ENCODE peak calls at places on chromosomes 13 and 19, in eight cellular contexts. Y is brain microvascular endothelial cell, J is Peyer's patch, C is nephron progenitor cell, O is bronchial epithelial cell, P is A549, E is Calu3, T is AG04450. F is an unnamed sample.

GRCh38 chr13:72062566-72062965 is 195.6 kb upstream of the DACH1 start:
- DNase-seq in Y (no peak), J (no peak), C (no peak), O (peak), P (no peak), E (peak), T (no peak), F (no peak)

GRCh38 chr13:94656766-94657165 is 55.1 kb downstream of the GPR180 start:
- DNase-seq in Y (peak), J (no peak), C (no peak), O (peak), P (peak), E (no peak), T (peak), F (peak)

GRCh38 chr13:48976677-48977625 is 1.2 kb downstream of the FNDC3A start:
- DNase-seq in Y (no peak), J (no peak), C (no peak), O (peak), P (no peak), E (no peak), T (no peak), F (no peak)

GRCh38 chr13:37476874-37477273 is 121.7 kb downstream of the POSTN start:
- DNase-seq in Y (peak), J (no peak), C (no peak), O (peak), P (no peak), E (no peak), T (no peak), F (no peak)

GRCh38 chr19:19405919-19406877 is 723 bp downstream of the GATAD2A start:
- DNase-seq in Y (no peak), J (peak), C (peak), O (no peak), P (no peak), E (peak), T (no peak), F (peak)

GRCh38 chr13:48804836-48805601 is 151.3 kb downstream of the CYSLTR2 start:
- DNase-seq in Y (no peak), J (no peak), C (no peak), O (no peak), P (no peak), E (no peak), T (no peak), F (no peak)

GRCh38 chr19:57269515-57270250 is 10.6 kb upstream of the ZNF460 start:
- DNase-seq in Y (peak), J (no peak), C (no peak), O (peak), P (no peak), E (no peak), T (peak), F (no peak)

GRCh38 chr13:95605426-95606125 is 38.9 kb downstream of the DZIP1 start:
- DNase-seq in Y (no peak), J (no peak), C (no peak), O (no peak), P (no peak), E (peak), T (no peak), F (no peak)

GRCh38 chr13:29923554-29924481 is 73.4 kb upstream of the UBL3 start:
- DNase-seq in Y (peak), J (peak), C (no peak), O (peak), P (peak), E (peak), T (peak), F (peak)

GRCh38 chr19:18291590-18292459 is 10.4 kb upstream of the JUND start:
- DNase-seq in Y (peak), J (peak), C (peak), O (peak), P (peak), E (peak), T (no peak), F (peak)

GRCh38 chr19:56978023-56978565 is 137.6 kb upstream of the PEG3 start:
- DNase-seq in Y (no peak), J (no peak), C (no peak), O (no peak), P (no peak), E (no peak), T (no peak), F (no peak)

GRCh38 chr19:33434886-33435705 is 61.6 kb downstream of the CEBPG start:
- DNase-seq in Y (peak), J (no peak), C (no peak), O (no peak), P (no peak), E (peak), T (no peak), F (no peak)

GRCh38 chr19:13962738-13963602 is 10.7 kb downstream of the DCAF15 start:
- DNase-seq in Y (no peak), J (no peak), C (no peak), O (no peak), P (no peak), E (no peak), T (no peak), F (no peak)

GRCh38 chr19:55146078-55146647 is 2.8 kb downstream of the TNNT1 start:
- DNase-seq in Y (no peak), J (no peak), C (peak), O (no peak), P (peak), E (peak), T (no peak), F (peak)

GRCh38 chr13:83819156-83819555 is 63.1 kb downstream of the SLITRK1 start:
- DNase-seq in Y (peak), J (no peak), C (no peak), O (no peak), P (no peak), E (no peak), T (no peak), F (no peak)

GRCh38 chr19:3890590-3890989 is 10.1 kb downstream of the ATCAY start:
- DNase-seq in Y (no peak), J (no peak), C (no peak), O (no peak), P (no peak), E (no peak), T (no peak), F (no peak)

GRCh38 chr13:110775576-110775975 is 62.1 kb downstream of the ING1 start:
- DNase-seq in Y (no peak), J (no peak), C (no peak), O (no peak), P (no peak), E (no peak), T (no peak), F (no peak)

GRCh38 chr13:51519839-51520238 is 64.4 kb upstream of the WDFY2 start:
- DNase-seq in Y (no peak), J (no peak), C (no peak), O (peak), P (no peak), E (no peak), T (no peak), F (no peak)

GRCh38 chr19:46408611-46409039 is 4.7 kb downstream of the CCDC8 start:
- DNase-seq in Y (no peak), J (peak), C (peak), O (no peak), P (no peak), E (no peak), T (no peak), F (no peak)

GRCh38 chr19:43625918-43626579 is 6.6 kb upstream of the ZNF428 start:
- DNase-seq in Y (no peak), J (no peak), C (no peak), O (no peak), P (peak), E (peak), T (no peak), F (no peak)

GRCh38 chr19:57231686-57232085 is 863 bp downstream of the AURKC start:
- DNase-seq in Y (no peak), J (peak), C (no peak), O (no peak), P (no peak), E (no peak), T (no peak), F (no peak)

DNA sequence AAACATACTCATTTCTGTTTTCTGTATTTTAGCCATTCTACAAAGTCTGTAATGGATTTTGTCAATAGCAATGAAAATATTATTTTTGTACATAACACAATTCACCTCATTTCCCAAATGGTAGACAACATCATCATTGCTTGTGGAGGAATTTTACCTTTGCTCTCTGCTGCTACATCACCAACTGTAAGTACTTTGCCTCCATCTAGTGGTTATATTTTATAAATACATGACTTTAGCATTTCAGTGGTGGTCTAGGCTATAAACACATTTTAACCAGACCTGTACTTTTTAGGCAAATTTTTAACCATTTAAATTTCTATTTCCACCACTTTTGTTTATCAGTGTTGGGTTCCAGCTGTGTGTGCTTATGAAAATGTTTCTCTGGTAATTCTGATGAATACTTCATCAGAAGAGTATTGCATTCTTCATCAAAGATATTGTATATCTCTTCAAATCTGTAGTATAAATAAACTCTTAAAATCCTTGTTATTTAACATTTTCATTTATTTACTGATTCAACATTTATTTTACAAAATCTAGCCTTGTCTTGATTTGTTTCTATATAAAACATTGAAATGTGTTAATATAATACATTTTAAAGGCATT is 222.4 kb downstream of the NBEA start:
- DNase-seq in Y (no peak), J (no peak), C (no peak), O (peak), P (peak), E (no peak), T (no peak), F (peak)
- TF ChIP-seq CTCF in Y (peak), J (peak), C (peak), O (peak), P (peak), E (no peak), T (peak), F (peak)

DNA sequence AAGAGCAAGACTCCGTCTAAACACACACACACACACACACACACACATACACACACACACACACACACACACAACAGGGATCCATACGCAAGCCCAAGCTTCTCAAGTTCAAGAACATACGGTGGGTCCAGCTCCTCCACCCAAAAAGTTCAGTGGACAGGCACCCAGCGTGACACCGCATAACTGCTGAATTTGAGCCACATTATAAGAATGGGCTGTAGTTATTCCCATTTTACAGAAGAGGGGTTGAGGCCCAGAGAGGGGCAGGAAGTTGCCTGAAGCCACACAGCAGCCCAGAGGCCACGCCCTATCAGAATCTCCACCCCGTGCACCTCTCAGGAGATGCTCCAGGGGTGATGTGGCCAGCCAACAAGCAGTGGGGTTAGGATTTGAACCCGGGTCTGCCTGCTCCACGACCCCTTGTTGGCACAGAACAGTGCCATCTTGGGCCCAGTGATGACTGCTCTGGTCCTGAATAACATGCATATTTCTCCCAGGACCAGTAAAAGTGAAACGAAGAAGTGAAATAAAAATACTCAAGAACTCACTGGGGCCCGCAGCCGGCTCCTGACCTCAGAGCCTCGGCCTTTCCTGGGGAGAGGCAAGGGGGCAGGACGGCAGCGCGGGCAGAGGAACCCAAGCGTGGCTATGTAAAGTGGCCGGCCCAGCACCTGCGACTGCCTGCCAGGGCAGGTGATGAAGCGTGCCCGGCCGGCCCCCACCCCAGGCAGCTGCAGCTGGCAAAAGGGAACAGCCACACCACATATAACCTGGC is 61.9 kb downstream of the AP1M1 start:
- DNase-seq in Y (no peak), J (peak), C (no peak), O (no peak), P (no peak), E (no peak), T (no peak), F (peak)
- TF ChIP-seq CTCF in Y (no peak), J (no peak), C (no peak), O (no peak), P (no peak), E (no peak), T (no peak), F (no peak)

DNA sequence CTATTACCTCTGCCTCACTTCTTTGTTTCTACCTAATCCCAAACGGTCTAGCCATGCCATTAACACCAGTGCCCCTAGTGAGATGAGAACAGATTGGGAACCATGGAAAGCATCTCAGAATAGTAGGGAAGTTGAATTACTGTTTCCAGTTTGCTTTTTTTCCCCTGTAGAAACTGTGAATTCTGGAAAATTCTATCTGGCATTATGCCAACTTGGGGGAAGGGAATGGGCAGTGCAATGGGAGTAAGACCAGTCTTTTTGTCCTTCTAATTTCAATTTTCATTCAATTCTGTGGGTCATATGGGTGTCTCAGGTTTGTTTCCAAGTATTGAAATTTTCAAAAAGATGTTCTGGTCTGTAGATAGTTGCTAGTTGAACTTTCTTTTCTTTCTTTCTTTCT is 1666.1 kb downstream of the SLITRK1 start:
- DNase-seq in Y (no peak), J (no peak), C (no peak), O (no peak), P (no peak), E (no peak), T (no peak), F (no peak)
- TF ChIP-seq CTCF in Y (no peak), J (no peak), C (no peak), O (no peak), P (no peak), E (no peak), T (no peak), F (no peak)

DNA sequence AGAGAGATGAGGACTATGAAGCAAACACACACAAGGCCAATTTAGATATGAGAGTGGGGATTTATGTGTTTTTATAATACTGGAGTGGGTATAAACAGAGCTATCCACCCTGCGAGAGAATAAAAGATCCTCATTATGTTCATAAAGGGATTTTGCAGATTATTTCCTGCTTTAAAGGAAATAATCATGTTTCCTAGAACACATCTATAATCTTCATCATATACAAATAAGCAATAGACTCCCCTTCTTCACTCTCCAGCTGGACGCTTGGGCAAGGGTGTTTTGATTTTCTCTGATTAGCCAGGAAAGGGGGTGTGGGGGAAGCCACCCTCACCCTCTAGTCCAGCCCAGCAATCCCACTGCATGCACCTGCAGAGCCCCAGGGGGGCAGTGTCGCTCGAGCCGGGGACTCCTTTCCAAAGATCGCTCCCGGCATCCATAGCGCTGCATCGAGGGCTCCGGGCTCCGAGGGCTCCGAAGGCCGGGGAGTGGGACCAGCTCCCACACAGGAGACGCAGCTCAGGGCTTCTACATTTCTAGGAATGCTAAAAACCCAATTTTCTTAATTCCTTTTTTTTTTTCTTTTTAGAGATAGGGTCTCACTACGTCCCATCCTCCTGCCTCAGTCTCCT is 38.6 kb downstream of the LATS2 start:
- DNase-seq in Y (no peak), J (no peak), C (peak), O (no peak), P (no peak), E (no peak), T (no peak), F (no peak)
- TF ChIP-seq CTCF in Y (peak), J (no peak), C (no peak), O (no peak), P (no peak), E (no peak), T (no peak), F (no peak)

GRCh38 chr13:99363391-99363790 is 56.2 kb upstream of the GPR183 start:
- DNase-seq in Y (no peak), J (no peak), C (no peak), O (no peak), P (no peak), E (no peak), T (no peak), F (no peak)
- TF ChIP-seq CTCF in Y (no peak), J (no peak), C (no peak), O (no peak), P (no peak), E (no peak), T (no peak), F (no peak)

F was measured in GM13976.